ENCODE peak calls at places on chromosomes 1 and 21, in nine cellular contexts. N is substantia nigra, A is NCI-H1694, M is HEK293T, Z is cardiac muscle cell, X is NCI-H2227 treated with DMSO at 0.1 percent for 48 hours, S is H54, C is Calu3, I is ovary. E is an unnamed sample.

GRCh38 chr1:115883240-115883639 is 42.3 kb upstream of the NHLH2 start:
- DNase-seq in N (no peak), A (no peak), M (no peak), Z (no peak), X (peak), S (no peak), C (no peak), I (no peak), E (no peak)

GRCh38 chr1:21152423-21153100 is 24.1 kb downstream of the EIF4G3 start:
- DNase-seq in N (no peak), A (no peak), M (no peak), Z (no peak), X (no peak), S (no peak), C (no peak), I (no peak), E (no peak)

GRCh38 chr1:101136739-101137138 is 100.1 kb upstream of the S1PR1 start:
- DNase-seq in N (no peak), A (no peak), M (no peak), Z (peak), X (no peak), S (no peak), C (no peak), I (no peak), E (peak)

GRCh38 chr1:89605692-89606091 is 27.2 kb upstream of the LRRC8C start:
- DNase-seq in N (no peak), A (no peak), M (no peak), Z (peak), X (no peak), S (peak), C (peak), I (no peak), E (peak)

GRCh38 chr1:47226121-47226977 is 5.7 kb downstream of the TAL1 start:
- DNase-seq in N (no peak), A (no peak), M (no peak), Z (no peak), X (peak), S (no peak), C (no peak), I (no peak), E (no peak)

GRCh38 chr1:204301171-204301957 is 58.4 kb downstream of the PLEKHA6 start:
- DNase-seq in N (no peak), A (peak), M (no peak), Z (no peak), X (no peak), S (no peak), C (no peak), I (no peak), E (no peak)

GRCh38 chr21:15121655-15122120 is 56.9 kb upstream of the NRIP1 start:
- DNase-seq in N (peak), A (no peak), M (no peak), Z (peak), X (no peak), S (peak), C (no peak), I (peak), E (peak)

GRCh38 chr1:232725303-232726047 is 79.7 kb upstream of the MAP10 start:
- DNase-seq in N (no peak), A (no peak), M (no peak), Z (no peak), X (no peak), S (no peak), C (no peak), I (no peak), E (no peak)

GRCh38 chr1:167477962-167478361 is 40.4 kb downstream of the CD247 start:
- DNase-seq in N (no peak), A (peak), M (no peak), Z (no peak), X (no peak), S (no peak), C (no peak), I (no peak), E (no peak)

GRCh38 chr1:85297855-85298629 is 21.6 kb upstream of the BCL10 start:
- DNase-seq in N (no peak), A (no peak), M (peak), Z (peak), X (no peak), S (peak), C (peak), I (peak), E (peak)

GRCh38 chr21:36478941-36479340 is 981 bp downstream of the CLDN14 start:
- DNase-seq in N (peak), A (no peak), M (no peak), Z (peak), X (no peak), S (no peak), C (no peak), I (no peak), E (no peak)

GRCh38 chr1:234729566-234729965 is 119.6 kb upstream of the IRF2BP2 start:
- DNase-seq in N (no peak), A (no peak), M (no peak), Z (peak), X (no peak), S (no peak), C (no peak), I (no peak), E (no peak)

GRCh38 chr1:116020668-116021272 is 44.5 kb downstream of the SLC22A15 start:
- DNase-seq in N (peak), A (peak), M (peak), Z (peak), X (peak), S (peak), C (peak), I (no peak), E (peak)

E was measured in COLO829.